ENCODE peak calls at places on chromosomes 5 and 9, in nine cellular contexts. Y, U, C, K, R, H, G, N and P are unnamed samples.

GRCh38 chr5:62585751-62586150 is 7.1 kb downstream of the LRRC70 start:
- DNase-seq in Y (no peak), U (no peak), C (no peak), K (no peak), R (peak; percentile 19), H (no peak), G (no peak), N (no peak), P (no peak)

GRCh38 chr5:584846-585245 is 27.3 kb upstream of the CEP72 start:
- DNase-seq in Y (peak; percentile 7), U (no peak), C (no peak), K (no peak), R (no peak), H (no peak), G (no peak), N (no peak), P (no peak)

GRCh38 chr9:77556396-77556795 is 91.7 kb downstream of the GNA14 start:
- DNase-seq in Y (no peak), U (no peak), C (no peak), K (no peak), R (no peak), H (no peak), G (no peak), N (no peak), P (no peak)

GRCh38 chr5:168940712-168941111 is 360.2 kb downstream of the SLIT3 start:
- DNase-seq in Y (no peak), U (no peak), C (no peak), K (no peak), R (no peak), H (no peak), G (no peak), N (no peak), P (no peak)

GRCh38 chr9:131853434-131853833 is 113.6 kb upstream of the RAPGEF1 start:
- DNase-seq in Y (no peak), U (no peak), C (no peak), K (no peak), R (no peak), H (no peak), G (no peak), N (no peak), P (no peak)

GRCh38 chr5:131147258-131147657 is 17.8 kb downstream of the HINT1 start:
- DNase-seq in Y (no peak), U (no peak), C (no peak), K (no peak), R (no peak), H (no peak), G (no peak), N (no peak), P (peak; percentile 72)

GRCh38 chr5:120103498-120103897 is 360.6 kb upstream of the PRR16 start:
- DNase-seq in Y (no peak), U (no peak), C (no peak), K (no peak), R (no peak), H (no peak), G (no peak), N (no peak), P (no peak)

GRCh38 chr9:117825609-117826347 is 121.6 kb downstream of the TLR4 start:
- DNase-seq in Y (no peak), U (peak; percentile 24), C (peak; percentile 3), K (peak; percentile 17), R (no peak), H (no peak), G (no peak), N (peak; percentile 81), P (no peak)

GRCh38 chr5:56496581-56497063 is 263.5 kb upstream of the ANKRD55 start:
- DNase-seq in Y (no peak), U (no peak), C (no peak), K (no peak), R (no peak), H (no peak), G (no peak), N (no peak), P (no peak)

GRCh38 chr5:150068472-150068871 is 17.9 kb downstream of the CSF1R start:
- DNase-seq in Y (no peak), U (no peak), C (no peak), K (no peak), R (no peak), H (no peak), G (no peak), N (peak; percentile 49), P (no peak)

GRCh38 chr5:67065237-67065636 is 131.4 kb downstream of the CD180 start:
- DNase-seq in Y (no peak), U (no peak), C (no peak), K (no peak), R (no peak), H (no peak), G (no peak), N (no peak), P (no peak)

GRCh38 chr5:131622633-131623032 is 12.4 kb downstream of the RAPGEF6 start:
- DNase-seq in Y (no peak), U (no peak), C (no peak), K (no peak), R (no peak), H (no peak), G (no peak), N (no peak), P (no peak)

GRCh38 chr5:33800221-33800950 is 91.4 kb downstream of the ADAMTS12 start:
- DNase-seq in Y (no peak), U (no peak), C (no peak), K (no peak), R (no peak), H (no peak), G (no peak), N (peak; percentile 12), P (no peak)

DNA sequence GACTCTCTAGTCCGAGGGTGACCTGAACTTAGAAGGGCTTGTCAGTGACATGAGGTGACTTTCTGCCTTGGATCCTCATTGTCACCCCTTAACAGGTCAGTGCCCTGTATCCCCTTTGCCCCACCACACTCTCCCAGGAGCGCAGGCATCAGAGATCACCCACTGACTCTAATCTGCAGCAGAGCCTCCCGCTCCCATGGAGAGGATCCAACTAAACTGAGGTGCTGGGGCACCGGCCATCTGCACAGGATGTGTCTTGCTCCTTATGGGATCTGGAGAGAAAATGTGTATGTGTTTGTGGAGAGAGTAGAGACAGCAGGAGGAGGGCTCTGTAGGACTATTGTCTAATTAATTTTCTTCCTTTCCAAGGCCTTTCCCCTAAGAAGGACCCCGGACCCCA is 213.7 kb downstream of the ROR2 start:
- DNase-seq in Y (no peak), U (no peak), C (no peak), K (no peak), R (no peak), H (no peak), G (no peak), N (no peak), P (no peak)
- TF ChIP-seq CTCF in Y (no peak), U (no peak), C (no peak), K (no peak), R (no peak), H (no peak), G (no peak), N (no peak), P (no peak)

GRCh38 chr5:37005252-37005651 is 128.7 kb downstream of the NIPBL start:
- DNase-seq in Y (no peak), U (no peak), C (no peak), K (no peak), R (peak; percentile 51), H (no peak), G (peak; percentile 74), N (no peak), P (no peak)

GRCh38 chr5:36998578-36998977 is 122.0 kb downstream of the NIPBL start:
- DNase-seq in Y (no peak), U (no peak), C (no peak), K (no peak), R (no peak), H (no peak), G (no peak), N (no peak), P (no peak)

GRCh38 chr5:37005946-37006540 is 129.5 kb downstream of the NIPBL start:
- DNase-seq in Y (no peak), U (no peak), C (no peak), K (no peak), R (peak; percentile 36), H (no peak), G (peak; percentile 14), N (peak; percentile 25), P (no peak)

DNA sequence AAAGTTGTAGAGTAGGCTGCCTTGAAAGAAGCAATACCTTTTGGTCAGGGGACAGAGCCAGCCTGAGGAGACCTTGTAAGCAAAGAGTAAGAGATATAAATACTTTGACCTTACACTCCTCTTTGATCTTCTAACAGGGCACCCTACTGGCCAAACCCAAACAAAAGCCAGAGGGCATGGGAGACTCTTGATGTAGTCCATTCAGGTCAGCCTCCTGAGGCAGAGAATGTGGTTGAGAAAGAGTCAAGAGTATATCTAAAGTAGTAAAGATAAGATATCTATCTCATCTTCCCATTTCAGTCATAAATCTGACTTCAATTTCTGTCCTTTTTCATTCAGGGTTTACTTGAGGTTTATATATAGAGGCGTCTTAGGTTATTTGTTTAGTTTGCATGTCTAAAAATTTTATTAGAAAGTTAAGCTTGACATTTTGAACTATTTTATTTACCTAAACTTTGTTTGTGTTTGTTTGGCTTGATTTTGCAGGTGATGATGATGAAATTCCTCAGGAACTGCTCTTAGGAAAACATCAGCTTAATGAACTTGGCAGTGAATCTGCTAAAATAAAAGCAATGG is 125.7 kb downstream of the NIPBL start:
- DNase-seq in Y (no peak), U (no peak), C (no peak), K (no peak), R (no peak), H (no peak), G (no peak), N (no peak), P (no peak)
- TF ChIP-seq CTCF in Y (no peak), U (no peak), C (no peak), K (no peak), R (no peak), H (no peak), G (no peak), N (no peak), P (no peak)

GRCh38 chr9:122134822-122135528 is 24.6 kb downstream of the NDUFA8 start:
- DNase-seq in Y (no peak), U (no peak), C (no peak), K (no peak), R (no peak), H (no peak), G (no peak), N (no peak), P (no peak)
- TF ChIP-seq CTCF in Y (no peak), U (no peak), C (no peak), K (no peak), R (no peak), H (no peak), G (no peak), N (no peak), P (no peak)

GRCh38 chr9:87910821-87911220 is 6.9 kb upstream of the SPATA31C1 start:
- DNase-seq in Y (no peak), U (no peak), C (no peak), K (no peak), R (peak; percentile 56), H (peak; percentile 28), G (no peak), N (no peak), P (no peak)

DNA sequence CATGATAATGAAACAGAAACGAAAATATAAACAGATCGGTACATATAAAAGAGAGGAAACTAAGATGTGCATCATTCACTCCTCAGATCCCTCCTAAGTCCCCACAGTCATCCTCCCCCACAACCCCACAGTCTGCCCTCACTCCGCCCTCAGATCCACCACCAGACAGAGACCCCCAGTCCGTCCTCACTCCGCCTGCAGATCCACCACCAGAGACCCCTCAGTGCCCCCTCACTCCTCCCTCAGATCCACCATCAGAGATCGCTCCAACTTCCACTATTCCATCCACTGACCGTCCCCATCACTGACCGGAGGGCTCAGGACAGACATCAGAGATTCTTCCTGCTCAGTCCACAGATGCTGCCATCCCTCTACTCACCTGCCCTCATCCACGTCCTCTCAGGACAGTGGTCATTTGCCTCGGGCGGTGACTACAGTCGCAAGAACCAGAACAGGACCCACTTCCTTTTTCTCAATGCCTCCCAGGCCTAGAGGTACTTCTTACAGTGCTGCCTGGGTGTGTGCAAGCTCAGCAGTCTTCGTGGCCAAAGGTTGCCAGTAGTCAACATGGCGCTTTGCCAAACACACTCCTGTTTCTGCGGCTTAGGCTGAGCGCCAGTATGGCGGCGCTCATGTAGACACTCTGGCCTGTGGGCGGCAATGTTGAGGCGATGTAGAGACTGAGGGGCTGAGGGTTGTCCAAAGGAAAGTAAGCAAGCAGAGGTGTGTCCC is 8.3 kb upstream of the SPATA31C1 start:
- DNase-seq in Y (no peak), U (no peak), C (no peak), K (no peak), R (no peak), H (no peak), G (no peak), N (no peak), P (no peak)
- TF ChIP-seq CTCF in Y (no peak), U (no peak), C (no peak), K (no peak), R (no peak), H (no peak), G (no peak), N (no peak), P (no peak)